ENCODE peak calls at places on chromosomes 7 and 10, in six cellular contexts. K is activated T-cell treated with anti-CD3 and anti-CD28 coated beads for 24 hours, H is SK-MEL-5, I is left colon, E is GF-D8, M is NCI-H1417. U is an unnamed sample.

GRCh38 chr10:120221873-120222485 is 235.0 kb upstream of the PLPP4 start:
- DNase-seq in E (no peak), K (no peak), H (peak; percentile 80), I (no peak), M (no peak), U (peak; percentile 88)

GRCh38 chr7:27890205-27890849 is 150.4 kb downstream of the TAX1BP1 start:
- DNase-seq in H (no peak), I (no peak), E (no peak), K (no peak), M (no peak), U (no peak)

GRCh38 chr7:95209778-95210177 is 114.6 kb downstream of the PON1 start:
- DNase-seq in K (no peak), H (peak; percentile 90), I (no peak), E (no peak), M (no peak), U (no peak)

GRCh38 chr7:44988718-44989117 is 9.9 kb upstream of the MYO1G start:
- DNase-seq in H (no peak), K (no peak), I (no peak), M (no peak), E (no peak), U (no peak)

GRCh38 chr10:1360011-1360580 is 303.9 kb downstream of the WDR37 start:
- DNase-seq in E (no peak), H (no peak), M (no peak), I (no peak), K (no peak), U (no peak)

GRCh38 chr10:11597470-11597869 is 14.0 kb downstream of the USP6NL start:
- DNase-seq in M (no peak), H (no peak), E (no peak), K (no peak), I (no peak), U (no peak)

GRCh38 chr10:12181065-12181775 is 14.5 kb downstream of the NUDT5 start:
- DNase-seq in M (no peak), H (no peak), I (peak; percentile 43), E (peak; percentile 96), K (peak; percentile 66), U (peak; percentile 100)

GRCh38 chr10:71081229-71081560 is 131.2 kb upstream of the UNC5B start:
- DNase-seq in E (no peak), K (no peak), H (no peak), M (no peak), I (no peak), U (no peak)

GRCh38 chr10:80260295-80261243 is 28.9 kb downstream of the MAT1A start:
- DNase-seq in E (no peak), H (peak; percentile 62), K (no peak), M (peak; percentile 47), I (peak; percentile 21), U (peak; percentile 68)

GRCh38 chr10:132363921-132364593 is 32.1 kb downstream of the LRRC27 start:
- DNase-seq in I (peak; percentile 18), H (no peak), M (no peak), K (no peak), E (no peak), U (no peak)

GRCh38 chr10:72353028-72353962 is 1.4 kb downstream of the DNAJB12 start:
- DNase-seq in K (no peak), H (no peak), E (no peak), M (no peak), I (no peak), U (no peak)

GRCh38 chr10:100100651-100101525 is 19.2 kb upstream of the CPN1 start:
- DNase-seq in M (no peak), I (no peak), K (no peak), H (peak; percentile 64), E (no peak), U (no peak)

GRCh38 chr7:145092766-145093165 is 256.9 kb upstream of the TPK1 start:
- DNase-seq in I (no peak), E (no peak), M (no peak), H (no peak), K (no peak), U (no peak)

GRCh38 chr10:5283305-5284158 is 81.2 kb upstream of the UCN3 start:
- DNase-seq in M (peak; percentile 38), K (no peak), E (peak; percentile 56), I (peak; percentile 56), H (peak; percentile 55), U (peak; percentile 88)

GRCh38 chr7:27152816-27153486 is 568 bp upstream of the HOXA3 start:
- DNase-seq in H (no peak), E (no peak), I (no peak), M (no peak), K (no peak), U (no peak)

GRCh38 chr10:129773359-129773990 is 190.6 kb downstream of the EBF3 start:
- DNase-seq in M (no peak), E (no peak), H (no peak), I (no peak), K (no peak), U (no peak)

GRCh38 chr7:44221231-44221791 is 20.5 kb downstream of the YKT6 start:
- DNase-seq in K (no peak), H (no peak), E (no peak), M (no peak), I (no peak), U (no peak)

GRCh38 chr10:69904533-69904932 is 102.8 kb downstream of the COL13A1 start:
- DNase-seq in M (no peak), I (no peak), H (no peak), K (no peak), E (no peak), U (no peak)

GRCh38 chr10:15238553-15239335 is 70.3 kb upstream of the NMT2 start:
- DNase-seq in M (no peak), I (no peak), H (no peak), K (no peak), E (no peak), U (no peak)

GRCh38 chr7:85823379-85823778 is 636.5 kb upstream of the SEMA3D start:
- DNase-seq in M (no peak), I (no peak), H (no peak), E (no peak), K (no peak), U (no peak)

GRCh38 chr10:62043493-62043938 is 142.0 kb downstream of the ARID5B start:
- DNase-seq in E (no peak), H (peak; percentile 64), K (no peak), M (no peak), I (no peak), U (no peak)

GRCh38 chr10:36534471-36535002 is 590.9 kb upstream of the ANKRD30A start:
- DNase-seq in K (no peak), M (no peak), E (peak; percentile 99), H (peak; percentile 80), I (no peak), U (peak; percentile 99)

GRCh38 chr7:31443457-31443856 is 70.4 kb upstream of the ITPRID1 start:
- DNase-seq in H (peak; percentile 80), K (no peak), E (peak; percentile 30), M (peak; percentile 64), I (no peak), U (peak; percentile 90)

GRCh38 chr10:104612577-104613205 is 28.4 kb upstream of the SORCS3 start:
- DNase-seq in H (peak; percentile 23), E (no peak), M (no peak), K (no peak), I (no peak), U (no peak)

GRCh38 chr7:106217089-106217542 is 67.7 kb downstream of the NAMPT start:
- DNase-seq in K (no peak), H (no peak), E (no peak), I (peak; percentile 85), M (no peak), U (no peak)

GRCh38 chr10:129631011-129631410 is 164.0 kb downstream of the MGMT start:
- DNase-seq in K (no peak), H (no peak), I (no peak), E (no peak), M (no peak), U (no peak)

GRCh38 chr10:101233863-101234262 is 4.6 kb upstream of the LBX1 start:
- DNase-seq in I (no peak), K (no peak), M (no peak), E (no peak), H (no peak), U (no peak)

GRCh38 chr10:86863443-86863842 is 94.0 kb downstream of the MMRN2 start:
- DNase-seq in K (no peak), E (no peak), M (no peak), H (no peak), I (no peak), U (no peak)

GRCh38 chr10:22504766-22505165 is 159.5 kb downstream of the SPAG6 start:
- DNase-seq in M (no peak), E (no peak), K (no peak), I (no peak), H (no peak), U (no peak)

GRCh38 chr10:30691601-30692015 is 62.1 kb upstream of the LYZL2 start:
- DNase-seq in H (no peak), E (no peak), K (no peak), I (no peak), M (no peak), U (no peak)